ENCODE peak calls at places on chromosomes 12 and 14, in ten cellular contexts. N, T, A, W, G, V, M, J, R and X are unnamed samples.

GRCh38 chr14:36340276-36340890 is 19.9 kb upstream of the MBIP start:
- DNase-seq in J (no peak), N (no peak), W (no peak), M (no peak), T (no peak), V (no peak), A (no peak), R (no peak), G (no peak), X (no peak)

GRCh38 chr12:2267624-2268477 is 215.1 kb downstream of the CACNA1C start:
- DNase-seq in W (peak), N (no peak), V (peak), J (no peak), M (no peak), R (peak), G (no peak), T (no peak), A (no peak), X (no peak)

GRCh38 chr12:120760349-120761245 is 35.0 kb downstream of the ACADS start:
- DNase-seq in N (no peak), W (no peak), G (no peak), A (no peak), R (no peak), V (no peak), T (no peak), J (no peak), M (no peak), X (no peak)

GRCh38 chr12:54882074-54882473 is 27.8 kb downstream of the MUCL1 start:
- DNase-seq in J (no peak), A (no peak), V (no peak), W (no peak), G (no peak), N (no peak), T (no peak), R (no peak), M (no peak), X (no peak)

GRCh38 chr12:4156317-4156716 is 117.2 kb upstream of the CCND2 start:
- DNase-seq in N (no peak), J (no peak), R (no peak), A (no peak), M (no peak), W (no peak), V (no peak), T (no peak), G (no peak), X (no peak)

GRCh38 chr12:25337916-25338315 is 87.2 kb upstream of the KRAS start:
- DNase-seq in A (no peak), G (no peak), W (no peak), M (no peak), V (no peak), J (no peak), T (no peak), N (no peak), R (no peak), X (no peak)

GRCh38 chr14:34874386-34875030 is 652 bp downstream of the BAZ1A start:
- DNase-seq in M (peak), A (peak), G (peak), W (peak), J (peak), N (no peak), R (peak), V (peak), T (peak), X (peak)

GRCh38 chr12:32201996-32202395 is 95.3 kb downstream of the BICD1 start:
- DNase-seq in M (no peak), R (no peak), A (no peak), V (no peak), N (no peak), T (no peak), J (peak), W (no peak), G (no peak), X (no peak)

GRCh38 chr12:119576915-119577314 is 16.7 kb upstream of the TMEM233 start:
- DNase-seq in M (no peak), J (no peak), N (no peak), W (no peak), R (no peak), A (no peak), T (no peak), V (no peak), G (no peak), X (no peak)

GRCh38 chr12:23729354-23729753 is 220.1 kb downstream of the SOX5 start:
- DNase-seq in W (no peak), V (peak), G (no peak), T (no peak), R (no peak), M (peak), A (no peak), N (no peak), J (no peak), X (no peak)

GRCh38 chr12:88946377-88946997 is 366.2 kb upstream of the KITLG start:
- DNase-seq in R (no peak), A (no peak), J (no peak), V (peak), T (no peak), W (peak), M (peak), N (peak), G (no peak), X (no peak)

GRCh38 chr12:11089246-11089645 is 2.9 kb downstream of the TAS2R43 start:
- DNase-seq in N (no peak), G (no peak), W (no peak), V (no peak), R (no peak), A (no peak), M (no peak), J (no peak), T (no peak), X (no peak)

GRCh38 chr12:25195056-25195971 is at the start of the genes DNAI7 and ETFRF1:
- DNase-seq in R (peak), M (peak), A (peak), V (peak), J (peak), W (peak), G (peak), N (peak), T (peak), X (peak)

GRCh38 chr12:5480953-5481300 is 49.0 kb downstream of the NTF3 start:
- DNase-seq in R (no peak), A (no peak), W (no peak), V (no peak), G (no peak), J (no peak), N (no peak), T (no peak), M (no peak), X (peak)

GRCh38 chr12:76055393-76055792 is 23.8 kb upstream of the PHLDA1 start:
- DNase-seq in T (no peak), J (no peak), V (no peak), M (no peak), W (no peak), R (no peak), A (no peak), N (no peak), G (no peak), X (no peak)

GRCh38 chr14:65357091-65357490 is 55.4 kb upstream of the FUT8 start:
- DNase-seq in G (no peak), T (no peak), R (no peak), W (no peak), V (peak), J (no peak), N (no peak), M (no peak), A (no peak), X (no peak)

GRCh38 chr14:52926994-52927393 is 23.9 kb downstream of the FERMT2 start:
- DNase-seq in J (no peak), A (no peak), G (no peak), V (no peak), T (no peak), N (no peak), W (peak), M (peak), R (no peak), X (no peak)

GRCh38 chr12:56994231-56994746 is 12.1 kb downstream of the ZBTB39 start:
- DNase-seq in W (no peak), T (no peak), M (no peak), J (no peak), N (no peak), V (no peak), A (no peak), R (no peak), G (no peak), X (no peak)

GRCh38 chr12:43109626-43110345 is 442.2 kb downstream of the ADAMTS20 start:
- DNase-seq in A (no peak), W (no peak), M (no peak), J (no peak), G (no peak), N (no peak), R (no peak), T (no peak), V (peak), X (no peak)

GRCh38 chr14:26175659-26176058 is 422.2 kb downstream of the NOVA1 start:
- DNase-seq in G (no peak), N (no peak), J (no peak), R (no peak), W (no peak), M (no peak), V (no peak), T (no peak), A (no peak), X (no peak)

GRCh38 chr12:109991586-109991985 is 4.6 kb downstream of the GIT2 start:
- DNase-seq in V (no peak), M (no peak), J (no peak), A (no peak), G (no peak), N (no peak), T (no peak), W (no peak), R (no peak), X (no peak)

GRCh38 chr12:101779626-101780025 is 40.4 kb upstream of the SYCP3 start:
- DNase-seq in T (no peak), W (no peak), N (no peak), V (no peak), G (no peak), R (no peak), A (no peak), M (no peak), J (no peak), X (no peak)

GRCh38 chr12:131587565-131587964 is 123.3 kb upstream of the SFSWAP start:
- DNase-seq in V (no peak), M (no peak), A (no peak), G (no peak), T (no peak), J (no peak), R (no peak), W (no peak), N (no peak), X (no peak)

GRCh38 chr12:29992366-29992765 is 208.6 kb upstream of the TMTC1 start:
- DNase-seq in N (no peak), R (no peak), V (no peak), M (no peak), J (no peak), W (no peak), A (no peak), T (no peak), G (no peak), X (no peak)

GRCh38 chr14:96053600-96054381 is 14.6 kb downstream of the C14orf132 start:
- DNase-seq in M (peak), V (peak), G (no peak), W (peak), T (peak), J (no peak), N (peak), R (peak), A (no peak), X (no peak)

GRCh38 chr14:96053236-96053599 is 14.1 kb downstream of the C14orf132 start:
- DNase-seq in M (no peak), V (no peak), J (no peak), W (no peak), A (no peak), T (no peak), R (no peak), N (no peak), G (no peak), X (no peak)

GRCh38 chr14:96052541-96053105 is 13.5 kb downstream of the C14orf132 start:
- DNase-seq in J (no peak), N (no peak), W (no peak), V (no peak), G (no peak), T (no peak), M (no peak), A (no peak), R (no peak), X (no peak)

GRCh38 chr14:96051231-96051630 is 12.1 kb downstream of the C14orf132 start:
- DNase-seq in T (no peak), N (no peak), A (no peak), V (no peak), G (no peak), M (no peak), J (no peak), W (no peak), R (no peak), X (no peak)

GRCh38 chr14:96051642-96052540 is 12.7 kb downstream of the C14orf132 start:
- DNase-seq in T (no peak), N (no peak), A (peak), R (no peak), G (no peak), V (peak), M (no peak), W (no peak), J (no peak), X (no peak)
- TF ChIP-seq CTCF in T (no peak), N (no peak), A (peak), R (no peak), G (no peak), V (peak), M (no peak), W (no peak), J (no peak), X (no peak)

GRCh38 chr12:40342010-40342409 is 117.2 kb downstream of the LRRK2 start:
- DNase-seq in T (no peak), M (no peak), W (no peak), R (no peak), G (no peak), A (no peak), J (no peak), N (no peak), V (no peak), X (no peak)

GRCh38 chr12:40338071-40338470 is 113.3 kb downstream of the LRRK2 start:
- DNase-seq in J (no peak), G (no peak), T (no peak), M (no peak), W (no peak), R (no peak), V (no peak), N (no peak), A (no peak), X (no peak)

GRCh38 chr12:40331886-40332285 is 107.1 kb downstream of the LRRK2 start:
- DNase-seq in W (no peak), A (no peak), N (no peak), R (no peak), M (no peak), T (no peak), J (no peak), G (no peak), V (peak), X (no peak)

DNA sequence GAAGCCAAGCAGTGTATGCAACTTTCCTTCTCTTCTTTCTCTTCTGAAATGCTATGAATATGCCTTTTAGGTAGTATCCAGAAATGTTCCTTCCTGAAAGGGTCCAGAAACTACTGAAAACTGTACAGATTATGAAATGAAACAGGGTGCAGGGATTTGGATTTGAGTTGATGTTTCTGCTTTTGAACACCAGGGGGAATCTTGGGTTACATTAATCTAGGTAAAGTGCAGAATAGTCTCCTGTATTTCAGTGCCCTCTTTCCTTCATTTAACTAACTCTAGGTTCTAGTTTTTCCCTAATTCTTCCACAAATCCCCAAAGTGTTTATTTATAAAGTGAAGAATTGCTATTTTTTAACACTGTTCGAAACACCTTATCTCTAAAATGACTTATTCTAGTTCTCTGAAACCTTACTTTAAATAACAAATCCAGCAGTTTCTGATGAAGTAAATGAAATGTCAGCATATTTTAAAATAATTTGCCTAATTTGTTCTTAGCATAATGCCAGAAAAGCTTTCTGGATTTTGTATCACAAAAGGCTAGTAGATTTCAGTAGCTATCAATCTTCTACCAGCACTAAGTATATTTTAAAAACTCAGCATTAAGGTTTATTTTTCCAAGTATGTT is 111.9 kb downstream of the LRRK2 start:
- DNase-seq in J (no peak), A (peak), W (peak), V (no peak), M (peak), R (no peak), N (no peak), G (no peak), T (no peak), X (no peak)
- TF ChIP-seq CTCF in J (peak), A (peak), W (peak), V (peak), M (peak), R (peak), N (peak), G (no peak), T (peak), X (peak)

DNA sequence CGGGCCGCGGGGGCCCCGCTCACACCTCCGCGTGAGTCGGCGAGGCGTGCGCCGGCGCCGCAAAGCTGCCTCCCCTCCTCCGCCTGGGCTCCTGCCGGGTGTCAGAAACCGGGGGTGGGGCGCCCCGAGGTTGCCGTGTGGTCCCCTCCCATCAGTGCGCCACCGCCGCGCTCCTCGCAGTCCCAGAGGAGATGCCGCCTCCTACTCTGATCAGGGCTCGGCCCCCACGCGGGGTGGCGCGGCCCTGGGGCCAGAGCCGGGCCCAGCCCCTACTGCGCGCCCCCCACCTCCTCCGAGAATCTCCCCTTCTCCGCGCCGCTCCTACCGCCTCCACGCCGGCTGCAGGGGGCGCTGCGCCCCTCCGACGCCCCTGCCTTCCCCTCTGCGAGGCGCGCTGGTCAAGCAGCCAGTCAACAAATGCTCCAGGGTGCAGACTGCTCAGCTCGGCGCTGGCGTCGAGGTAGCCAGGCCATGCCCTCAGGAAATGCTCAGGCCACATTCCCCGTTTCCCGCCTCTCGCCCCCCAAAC is 467 bp upstream of the JAG2 start:
- DNase-seq in N (no peak), A (no peak), J (peak), M (no peak), W (no peak), T (no peak), V (peak), G (no peak), R (no peak), X (peak)
- TF ChIP-seq CTCF in N (peak), A (no peak), J (peak), M (peak), W (peak), T (no peak), V (peak), G (no peak), R (peak), X (peak)

GRCh38 chr14:73774671-73775070 is 60.5 kb upstream of the PNMA1 start:
- DNase-seq in M (no peak), N (no peak), V (no peak), R (no peak), J (no peak), W (no peak), T (no peak), G (no peak), A (no peak), X (no peak)
- TF ChIP-seq CTCF in M (no peak), N (no peak), V (no peak), R (no peak), J (no peak), W (no peak), T (no peak), G (no peak), A (no peak), X (no peak)